ENCODE peak calls at places on chromosomes 5 and 9, in eight cellular contexts. G is tibial nerve, U is IMR-90, N is stomach, W is prostate gland, T is esophagus squamous epithelium, M is K562, P is heart left ventricle. B is an unnamed sample.
A peak's percentile ranks its signal among the peaks of the same experiment; 100 is the strongest.

GRCh38 chr5:8864053-8864452 is 681.8 kb downstream of the SEMA5A start:
- DNase-seq in P (no peak), U (peak; percentile 28), T (no peak), W (no peak), M (no peak), N (no peak), G (no peak), B (no peak)

GRCh38 chr5:127871448-127872153 is 168.4 kb downstream of the CCDC192 start:
- DNase-seq in N (no peak), P (no peak), M (no peak), G (no peak), T (no peak), U (no peak), W (no peak), B (no peak)

GRCh38 chr5:101160002-101160401 is 256.9 kb upstream of the ST8SIA4 start:
- DNase-seq in T (no peak), U (no peak), P (no peak), M (no peak), N (no peak), W (no peak), G (no peak), B (no peak)

GRCh38 chr5:113331201-113331551 is 103.6 kb downstream of the TSSK1B start:
- DNase-seq in M (no peak), U (peak; percentile 68), T (no peak), N (no peak), W (no peak), G (no peak), P (no peak), B (no peak)

GRCh38 chr5:1324301-1324700 is 20.6 kb downstream of the CLPTM1L start:
- DNase-seq in T (no peak), M (no peak), U (no peak), P (no peak), W (no peak), G (no peak), N (no peak), B (no peak)

GRCh38 chr9:38016375-38017120 is 52.5 kb downstream of the SHB start:
- DNase-seq in W (no peak), G (no peak), N (no peak), M (no peak), U (peak; percentile 63), T (no peak), P (no peak), B (peak; percentile 67)

GRCh38 chr9:127783111-127783621 is 2.7 kb upstream of the CDK9 start:
- DNase-seq in U (no peak), M (no peak), T (no peak), P (peak; percentile 48), N (peak; percentile 57), W (no peak), G (no peak), B (no peak)

GRCh38 chr9:108551030-108551964 is 304.5 kb downstream of the ACTL7B start:
- DNase-seq in N (no peak), W (peak; percentile 10), P (no peak), U (peak; percentile 96), G (no peak), M (no peak), T (no peak), B (no peak)

GRCh38 chr5:68419637-68420452 is 204.3 kb downstream of the PIK3R1 start:
- DNase-seq in W (no peak), N (no peak), U (no peak), P (peak; percentile 30), G (peak; percentile 26), M (peak; percentile 73), T (no peak), B (peak; percentile 40)

GRCh38 chr9:12426198-12426864 is 266.9 kb upstream of the TYRP1 start:
- DNase-seq in G (no peak), P (no peak), M (no peak), T (no peak), U (no peak), W (no peak), N (no peak), B (no peak)

GRCh38 chr9:133677126-133678010 is 41.2 kb downstream of the DBH start:
- DNase-seq in P (peak; percentile 11), U (no peak), T (no peak), G (no peak), N (no peak), W (no peak), M (no peak), B (no peak)

GRCh38 chr9:91495450-91495849 is 71.8 kb upstream of the NFIL3 start:
- DNase-seq in W (no peak), P (no peak), G (no peak), N (no peak), U (peak; percentile 98), T (no peak), M (no peak), B (no peak)

GRCh38 chr5:142717582-142718215 is 31.8 kb upstream of the FGF1 start:
- DNase-seq in W (peak; percentile 21), P (no peak), N (no peak), M (no peak), T (no peak), U (peak; percentile 72), G (peak; percentile 51), B (peak; percentile 37)

GRCh38 chr9:75644649-75645048 is 245.8 kb upstream of the PCSK5 start:
- DNase-seq in M (no peak), U (no peak), G (no peak), N (no peak), T (no peak), P (no peak), W (no peak), B (no peak)

GRCh38 chr5:151675225-151675955 is 11.3 kb downstream of the SPARC start:
- DNase-seq in T (no peak), P (no peak), W (no peak), N (no peak), M (no peak), U (peak; percentile 75), G (no peak), B (no peak)

GRCh38 chr5:151678713-151679112 is 8.0 kb downstream of the SPARC start:
- DNase-seq in W (no peak), P (no peak), N (no peak), M (no peak), G (no peak), U (peak; percentile 4), T (no peak), B (no peak)

GRCh38 chr5:151676719-151677118 is 10.0 kb downstream of the SPARC start:
- DNase-seq in N (no peak), W (no peak), G (no peak), T (no peak), M (no peak), P (no peak), U (no peak), B (no peak)

GRCh38 chr5:151678146-151678545 is 8.6 kb downstream of the SPARC start:
- DNase-seq in U (peak; percentile 68), G (no peak), N (no peak), W (no peak), T (no peak), P (no peak), M (no peak), B (no peak)

DNA sequence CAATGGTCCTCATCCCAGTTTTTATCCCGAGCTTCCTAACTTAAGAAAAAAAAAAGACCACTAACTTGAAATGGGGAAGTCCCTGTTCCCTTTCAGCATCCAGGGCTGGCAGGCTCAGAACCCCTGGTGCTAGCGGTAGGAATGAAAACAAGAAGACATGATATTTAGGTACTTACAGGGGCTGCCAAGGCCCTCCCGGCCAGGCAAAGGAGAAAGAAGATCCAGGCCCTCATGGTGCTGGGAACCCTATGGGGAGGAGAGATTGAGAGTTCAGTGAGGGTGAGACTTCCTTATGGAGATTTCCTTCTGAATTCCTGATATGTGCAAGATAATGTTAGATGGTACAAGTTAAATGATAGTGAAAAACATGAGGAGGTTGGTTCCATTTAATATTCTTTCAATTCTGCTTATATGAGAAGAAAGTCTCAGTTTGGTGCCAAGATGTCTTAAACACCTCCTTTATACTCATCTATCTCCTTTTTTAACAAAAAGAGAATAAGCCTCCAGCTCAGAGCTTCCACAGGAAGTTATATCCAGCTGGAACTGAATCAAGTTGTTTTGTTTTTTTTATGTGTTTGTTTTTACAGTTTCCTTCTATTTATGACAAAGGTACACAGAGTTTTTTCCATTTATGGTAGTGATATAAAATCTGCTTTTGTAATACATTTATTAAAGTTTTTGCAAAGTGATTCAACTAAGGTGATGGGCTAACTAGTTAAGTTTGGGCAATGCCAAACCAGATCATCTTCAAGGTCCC is 10.6 kb downstream of the SPARC start:
- DNase-seq in G (no peak), P (no peak), M (no peak), U (no peak), T (no peak), W (no peak), N (no peak), B (no peak)
- TF ChIP-seq POLR2A in G (no peak), P (no peak), M (no peak), U (no peak), T (no peak), W (no peak), N (no peak), B (no peak)

DNA sequence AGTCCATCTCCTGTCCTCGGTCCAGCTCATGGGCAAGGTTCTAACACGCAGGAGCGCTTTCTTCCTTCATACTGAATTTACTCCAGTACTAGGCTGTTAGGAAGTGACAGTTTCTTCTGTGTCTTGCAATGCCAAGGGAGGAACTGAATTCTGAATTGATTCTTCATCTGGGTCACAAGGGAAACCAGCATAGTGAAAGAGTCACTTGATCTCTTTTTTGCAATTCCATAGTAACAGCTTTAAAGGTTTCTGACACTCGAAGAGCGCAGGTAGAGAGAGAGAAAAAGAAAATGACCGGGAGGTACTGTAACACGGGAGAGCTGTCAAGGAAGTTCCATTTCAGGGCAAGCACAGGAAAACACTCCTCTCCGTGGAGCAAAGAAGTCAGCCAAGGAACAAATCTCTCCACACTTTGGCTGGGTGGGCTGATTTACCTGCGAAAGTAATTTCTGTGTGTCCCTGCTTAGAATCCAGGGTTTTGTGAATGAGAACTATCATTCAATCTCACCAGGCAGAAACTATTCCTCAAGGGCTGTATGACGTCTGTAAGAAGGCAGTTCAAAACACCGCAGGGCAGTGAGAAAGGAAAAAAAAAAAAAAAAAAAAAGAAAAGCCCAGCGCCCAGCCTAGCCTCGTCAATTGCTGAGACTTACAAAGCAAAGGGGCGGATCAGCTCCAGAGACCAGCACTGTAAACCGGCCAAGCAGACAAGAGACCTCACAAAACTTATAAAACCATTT is 617.8 kb downstream of the PDE4D start:
- DNase-seq in M (no peak), W (peak; percentile 70), T (no peak), G (peak; percentile 21), N (peak; percentile 44), P (peak; percentile 51), U (peak; percentile 6), B (peak; percentile 28)
- H3K27ac ChIP-seq in M (no peak overlapping the region), W (peak overlapping the region; percentile 87), T (peak overlapping the region; percentile 86), G (peak overlapping the region; percentile 58), N (peak overlapping the region; percentile 84), P (peak overlapping the region; percentile 70), U (no peak overlapping the region), B (peak overlapping the region; percentile 66)

GRCh38 chr9:112447283-112447761 is 39.3 kb upstream of the KIAA1958 start:
- DNase-seq in U (peak; percentile 68), N (no peak), T (no peak), M (no peak), P (no peak), G (no peak), W (no peak), B (peak; percentile 21)
- H3K4me1 ChIP-seq in U (peaks cover 5% of the 10 kb centered on the region), N (peaks cover 14% of the 10 kb centered on the region), T (peaks cover 4% of the 10 kb centered on the region), M (no peaks in the 10 kb centered on the region), P (no peaks in the 10 kb centered on the region), G (no peaks in the 10 kb centered on the region), W (no peaks in the 10 kb centered on the region), B (no peaks in the 10 kb centered on the region)

GRCh38 chr9:110125207-110125751 is 82.7 kb downstream of the C9orf152 start:
- DNase-seq in W (peak; percentile 15), P (peak; percentile 91), N (peak; percentile 86), T (no peak), U (peak; percentile 98), G (peak; percentile 79), M (no peak), B (peak; percentile 95)
- TF ChIP-seq POLR2A in W (no peak), P (peak; percentile 86), N (peak; percentile 40), T (no peak), U (peak; percentile 89), G (peak; percentile 85), M (no peak), B (peak; percentile 51)

GRCh38 chr5:150653145-150653761 is 7.8 kb upstream of the MYOZ3 start:
- DNase-seq in N (no peak), G (no peak), T (no peak), P (no peak), W (no peak), M (no peak), U (peak; percentile 72), B (no peak)
- H3K27ac ChIP-seq in N (peak overlapping the region; percentile 15), G (peak overlapping the region; percentile 86), T (peak overlapping the region; percentile 44), P (peak overlapping the region; percentile 97), W (peak overlapping the region; percentile 15), M (no peak overlapping the region), U (peak overlapping the region; percentile 12), B (peak overlapping the region; percentile 34)

B was measured in uterus.